ENCODE peak calls at places on chromosome X, in five cellular contexts. One of them, this sample, is unnamed.

GRCh38 chrX:81354954-81355353 is 153.1 kb downstream of the SH3BGRL start:
- DNase-seq in BJ: no peak
- DNase-seq in kidney: peak; percentile 26
- DNase-seq in right atrium auricular region: no peak
- DNase-seq in GM10248: no peak
- DNase-seq in this sample: no peak

GRCh38 chrX:119887721-119888425 is 7.8 kb upstream of the AKAP14 start:
- DNase-seq in BJ: no peak
- DNase-seq in kidney: peak; percentile 79
- DNase-seq in right atrium auricular region: no peak
- DNase-seq in GM10248: peak; percentile 63
- DNase-seq in this sample: peak; percentile 89

GRCh38 chrX:139932077-139932900 is 564 bp downstream of the ATP11C start:
- DNase-seq in BJ: no peak
- DNase-seq in kidney: peak; percentile 88
- DNase-seq in right atrium auricular region: no peak
- DNase-seq in GM10248: peak; percentile 46
- DNase-seq in this sample: peak; percentile 87

GRCh38 chrX:9519546-9520210 is 54.8 kb downstream of the TBL1X start:
- DNase-seq in BJ: no peak
- DNase-seq in kidney: no peak
- DNase-seq in right atrium auricular region: no peak
- DNase-seq in GM10248: no peak
- DNase-seq in this sample: no peak

GRCh38 chrX:8010105-8010504 is 82.9 kb upstream of the PNPLA4 start:
- DNase-seq in BJ: no peak
- DNase-seq in kidney: no peak
- DNase-seq in right atrium auricular region: no peak
- DNase-seq in GM10248: no peak
- DNase-seq in this sample: no peak

GRCh38 chrX:46407753-46408130 is 137.5 kb downstream of the ZNF674 start:
- DNase-seq in BJ: no peak
- DNase-seq in kidney: no peak
- DNase-seq in right atrium auricular region: no peak
- DNase-seq in GM10248: no peak
- DNase-seq in this sample: no peak

GRCh38 chrX:139831689-139832456 is 101.0 kb downstream of the ATP11C start:
- DNase-seq in BJ: no peak
- DNase-seq in kidney: no peak
- DNase-seq in right atrium auricular region: no peak
- DNase-seq in GM10248: no peak
- DNase-seq in this sample: no peak

GRCh38 chrX:28391528-28391927 is 195.7 kb upstream of the IL1RAPL1 start:
- DNase-seq in BJ: no peak
- DNase-seq in kidney: no peak
- DNase-seq in right atrium auricular region: no peak
- DNase-seq in GM10248: no peak
- DNase-seq in this sample: no peak

GRCh38 chrX:24150051-24150790 is 692 bp downstream of the ZFX start:
- DNase-seq in BJ: peak; percentile 18
- DNase-seq in kidney: peak; percentile 98
- DNase-seq in right atrium auricular region: peak; percentile 88
- DNase-seq in GM10248: peak; percentile 91
- DNase-seq in this sample: peak; percentile 97

GRCh38 chrX:130144509-130144908 is 21.1 kb downstream of the AIFM1 start:
- DNase-seq in BJ: no peak
- DNase-seq in kidney: no peak
- DNase-seq in right atrium auricular region: no peak
- DNase-seq in GM10248: no peak
- DNase-seq in this sample: no peak
- TF ChIP-seq CTCF in BJ: peak; percentile 5
- TF ChIP-seq CTCF in kidney: no peak
- TF ChIP-seq CTCF in right atrium auricular region: no peak
- TF ChIP-seq CTCF in GM10248: no peak
- TF ChIP-seq CTCF in this sample: no peak

DNA sequence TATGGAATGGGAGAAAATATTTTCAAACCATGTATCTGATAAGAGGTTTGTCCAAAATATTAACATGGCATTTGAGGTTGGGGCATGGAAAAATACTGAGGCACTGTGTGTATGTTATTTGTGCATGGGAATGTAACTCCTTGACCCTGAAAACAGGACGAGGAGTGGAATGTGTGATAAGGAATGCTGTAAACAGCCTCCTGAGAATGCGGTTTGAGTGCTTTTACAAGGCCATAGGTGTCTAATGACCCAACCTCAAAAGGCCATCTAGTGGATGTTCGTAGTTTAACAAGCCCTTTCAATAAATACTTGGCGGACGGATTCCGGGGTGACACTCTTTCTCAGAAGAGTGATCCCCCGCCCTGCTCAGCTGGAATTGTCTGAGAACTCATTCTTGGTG is 162.9 kb upstream of the USP9X start:
- DNase-seq in BJ: no peak
- DNase-seq in kidney: no peak
- DNase-seq in right atrium auricular region: no peak
- DNase-seq in GM10248: no peak
- DNase-seq in this sample: no peak
- TF ChIP-seq CTCF in BJ: peak; percentile 36
- TF ChIP-seq CTCF in kidney: no peak
- TF ChIP-seq CTCF in right atrium auricular region: no peak
- TF ChIP-seq CTCF in GM10248: no peak
- TF ChIP-seq CTCF in this sample: peak; percentile 19

GRCh38 chrX:42975906-42976305 is 197.9 kb upstream of the PPP1R2C start:
- DNase-seq in BJ: no peak
- DNase-seq in kidney: no peak
- DNase-seq in right atrium auricular region: no peak
- DNase-seq in GM10248: no peak
- DNase-seq in this sample: no peak

GRCh38 chrX:42973321-42973720 is 195.4 kb upstream of the PPP1R2C start:
- DNase-seq in BJ: no peak
- DNase-seq in kidney: no peak
- DNase-seq in right atrium auricular region: no peak
- DNase-seq in GM10248: no peak
- DNase-seq in this sample: no peak

GRCh38 chrX:42978655-42979379 is 200.9 kb upstream of the PPP1R2C start:
- DNase-seq in BJ: no peak
- DNase-seq in kidney: no peak
- DNase-seq in right atrium auricular region: no peak
- DNase-seq in GM10248: no peak
- DNase-seq in this sample: no peak

GRCh38 chrX:42976729-42977366 is 198.9 kb upstream of the PPP1R2C start:
- DNase-seq in BJ: no peak
- DNase-seq in kidney: no peak
- DNase-seq in right atrium auricular region: no peak
- DNase-seq in GM10248: no peak
- DNase-seq in this sample: no peak
- TF ChIP-seq CTCF in BJ: no peak
- TF ChIP-seq CTCF in kidney: no peak
- TF ChIP-seq CTCF in right atrium auricular region: no peak
- TF ChIP-seq CTCF in GM10248: no peak
- TF ChIP-seq CTCF in this sample: no peak

GRCh38 chrX:135516376-135516775 is 4.1 kb upstream of the INTS6L start:
- DNase-seq in BJ: no peak
- DNase-seq in kidney: no peak
- DNase-seq in right atrium auricular region: no peak
- DNase-seq in GM10248: no peak
- DNase-seq in this sample: no peak
- TF ChIP-seq CTCF in BJ: no peak
- TF ChIP-seq CTCF in kidney: no peak
- TF ChIP-seq CTCF in right atrium auricular region: no peak
- TF ChIP-seq CTCF in GM10248: no peak
- TF ChIP-seq CTCF in this sample: no peak

GRCh38 chrX:118226060-118226428 is 109.4 kb upstream of the KLHL13 start:
- DNase-seq in BJ: no peak
- DNase-seq in kidney: no peak
- DNase-seq in right atrium auricular region: no peak
- DNase-seq in GM10248: no peak
- DNase-seq in this sample: no peak
- TF ChIP-seq CTCF in BJ: peak; percentile 31
- TF ChIP-seq CTCF in kidney: peak; percentile 11
- TF ChIP-seq CTCF in right atrium auricular region: no peak
- TF ChIP-seq CTCF in GM10248: peak; percentile 30
- TF ChIP-seq CTCF in this sample: peak; percentile 44

DNA sequence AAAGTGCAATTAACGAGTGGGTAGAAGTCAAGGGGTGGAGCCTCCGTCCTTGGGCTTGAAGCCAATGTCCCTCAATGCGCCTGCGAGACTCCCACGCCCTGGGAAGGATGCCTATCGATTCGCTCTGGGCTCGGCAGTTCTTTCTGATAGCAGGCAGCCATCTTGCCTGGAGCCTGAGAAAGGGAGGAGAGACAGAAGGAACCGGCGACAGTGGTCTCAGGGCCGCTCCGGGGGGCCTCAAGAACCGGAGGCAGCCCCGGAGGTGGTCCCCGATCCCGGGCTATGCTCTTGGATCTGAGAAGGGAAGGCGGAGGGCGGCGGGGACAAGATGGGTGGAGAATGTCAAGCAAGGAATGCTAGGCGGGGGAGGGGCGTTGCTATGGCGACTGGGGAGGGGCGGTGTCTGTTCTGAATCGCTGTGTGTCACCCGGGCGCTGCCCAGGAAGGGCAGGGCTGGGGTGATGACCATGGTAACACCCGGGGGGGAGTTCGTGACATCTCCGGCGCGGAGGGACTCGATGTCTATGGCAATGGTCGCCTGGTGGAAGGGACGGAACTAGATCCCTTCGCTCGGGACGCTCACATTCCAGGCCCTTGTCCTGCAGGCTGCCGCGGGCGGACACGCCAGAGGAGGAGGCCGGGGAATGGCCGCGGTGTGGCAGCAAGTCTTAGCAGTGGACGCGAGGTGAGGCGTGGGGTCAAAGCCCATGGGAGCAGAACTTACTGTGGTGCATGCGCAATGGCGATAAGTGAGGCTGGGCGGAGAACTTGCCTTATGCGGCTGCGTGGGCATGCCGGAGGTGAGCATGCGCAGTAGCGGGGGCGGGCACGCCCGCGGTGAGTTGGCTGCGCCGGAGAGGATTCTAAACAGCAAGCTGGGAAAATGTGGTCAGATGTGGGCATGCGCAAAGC is at the start of gene WDR13:
- DNase-seq in BJ: peak; percentile 82
- DNase-seq in kidney: peak; percentile 97
- DNase-seq in right atrium auricular region: peak; percentile 94
- DNase-seq in GM10248: peak; percentile 89
- DNase-seq in this sample: peak; percentile 98
- TF ChIP-seq CTCF in BJ: no peak
- TF ChIP-seq CTCF in kidney: no peak
- TF ChIP-seq CTCF in right atrium auricular region: no peak
- TF ChIP-seq CTCF in GM10248: no peak
- TF ChIP-seq CTCF in this sample: no peak

GRCh38 chrX:103774070-103774642 is 2.5 kb upstream of the PLP1 start:
- DNase-seq in BJ: no peak
- DNase-seq in kidney: no peak
- DNase-seq in right atrium auricular region: no peak
- DNase-seq in GM10248: no peak
- DNase-seq in this sample: no peak
- TF ChIP-seq CTCF in BJ: peak; percentile 49
- TF ChIP-seq CTCF in kidney: no peak
- TF ChIP-seq CTCF in right atrium auricular region: no peak
- TF ChIP-seq CTCF in GM10248: no peak
- TF ChIP-seq CTCF in this sample: peak; percentile 56

GRCh38 chrX:49165901-49166881 is 3.6 kb downstream of the MAGIX start:
- DNase-seq in BJ: no peak
- DNase-seq in kidney: peak; percentile 95
- DNase-seq in right atrium auricular region: peak; percentile 71
- DNase-seq in GM10248: peak; percentile 43
- DNase-seq in this sample: no peak
- TF ChIP-seq CTCF in BJ: peak; percentile 21
- TF ChIP-seq CTCF in kidney: no peak
- TF ChIP-seq CTCF in right atrium auricular region: no peak
- TF ChIP-seq CTCF in GM10248: peak; percentile 32
- TF ChIP-seq CTCF in this sample: peak; percentile 25

DNA sequence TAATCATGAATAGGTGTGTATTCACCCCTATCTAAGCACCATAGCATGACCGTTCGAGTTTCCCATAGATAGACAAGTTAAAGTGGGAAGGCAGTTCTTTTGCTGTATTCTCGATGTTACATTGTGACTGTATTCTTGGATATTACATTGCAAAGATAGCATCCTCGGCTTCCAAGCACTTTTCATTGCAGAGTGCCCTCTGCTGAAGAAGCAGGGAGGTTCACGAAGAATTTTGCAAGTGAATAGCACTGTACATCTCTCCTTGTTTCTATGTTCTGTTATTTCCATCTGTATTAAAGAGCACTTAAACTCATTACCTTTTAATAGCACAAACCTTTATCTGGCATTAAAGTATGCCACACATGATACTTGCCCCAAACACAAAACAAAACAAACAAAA is 426.7 kb upstream of the ARX start:
- DNase-seq in BJ: no peak
- DNase-seq in kidney: no peak
- DNase-seq in right atrium auricular region: no peak
- DNase-seq in GM10248: no peak
- DNase-seq in this sample: no peak
- TF ChIP-seq CTCF in BJ: no peak
- TF ChIP-seq CTCF in kidney: no peak
- TF ChIP-seq CTCF in right atrium auricular region: no peak
- TF ChIP-seq CTCF in GM10248: peak; percentile 1
- TF ChIP-seq CTCF in this sample: no peak

DNA sequence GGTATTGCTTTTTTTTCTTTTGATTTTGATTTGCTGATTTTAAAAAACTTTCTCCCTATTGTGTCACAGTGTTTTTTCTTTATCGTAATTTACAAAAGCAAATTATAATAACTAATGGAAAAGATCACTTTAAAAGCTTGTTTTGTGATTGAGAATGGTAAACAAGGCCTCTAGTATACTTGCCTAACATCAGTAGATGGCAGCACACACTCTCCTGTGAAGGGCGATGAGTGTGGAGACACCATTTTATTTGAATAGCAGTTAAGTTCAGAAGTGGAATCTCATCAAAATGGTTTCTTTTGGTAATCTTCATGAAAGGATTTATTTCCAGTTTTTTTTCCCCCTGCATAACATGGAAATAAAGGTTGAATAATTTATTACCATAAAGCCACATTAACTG is 72.3 kb downstream of the PAK3 start:
- DNase-seq in BJ: no peak
- DNase-seq in kidney: no peak
- DNase-seq in right atrium auricular region: no peak
- DNase-seq in GM10248: no peak
- DNase-seq in this sample: no peak
- TF ChIP-seq CTCF in BJ: no peak
- TF ChIP-seq CTCF in kidney: peak; percentile 7
- TF ChIP-seq CTCF in right atrium auricular region: no peak
- TF ChIP-seq CTCF in GM10248: no peak
- TF ChIP-seq CTCF in this sample: no peak

This sample was measured in osteocyte.